ENCODE peak calls at places on chromosomes 3 and 15, in seven cellular contexts. A, O, S, K, N, C and G are unnamed samples.

GRCh38 chr3:64902991-64903390 is 215.2 kb upstream of the ADAMTS9 start:
- DNase-seq in A (no peak), O (no peak), S (no peak), K (no peak), N (no peak), C (no peak), G (no peak)

GRCh38 chr3:193734737-193735366 is 141.8 kb downstream of the OPA1 start:
- DNase-seq in A (no peak), O (peak), S (no peak), K (no peak), N (no peak), C (no peak), G (no peak)

GRCh38 chr3:71872256-71872655 is 87.3 kb upstream of the PROK2 start:
- DNase-seq in A (no peak), O (no peak), S (no peak), K (no peak), N (no peak), C (no peak), G (no peak)

GRCh38 chr3:45464336-45464809 is 76.0 kb downstream of the LARS2 start:
- DNase-seq in A (no peak), O (no peak), S (peak), K (no peak), N (no peak), C (no peak), G (no peak)

GRCh38 chr3:69770976-69771634 is 31.8 kb downstream of the MITF start:
- DNase-seq in A (no peak), O (no peak), S (no peak), K (no peak), N (no peak), C (no peak), G (no peak)

GRCh38 chr3:182092662-182093262 is 381.0 kb downstream of the SOX2 start:
- DNase-seq in A (no peak), O (no peak), S (peak), K (peak), N (no peak), C (no peak), G (peak)

GRCh38 chr3:40456940-40457823 is at the start of gene RPL14:
- DNase-seq in A (peak), O (peak), S (peak), K (peak), N (peak), C (peak), G (peak)

GRCh38 chr3:128424508-128425069 is 42.1 kb downstream of the DNAJB8 start:
- DNase-seq in A (no peak), O (no peak), S (no peak), K (no peak), N (peak), C (no peak), G (no peak)

GRCh38 chr15:90201944-90202375 is 830 bp downstream of the SEMA4B start:
- DNase-seq in A (no peak), O (no peak), S (no peak), K (no peak), N (no peak), C (no peak), G (no peak)